ENCODE peak calls at places on chromosomes 12 and 14, in five cellular contexts. S, U, D, P and K are unnamed samples.

GRCh38 chr14:105529506-105530445 is 3.4 kb downstream of the TMEM121 start:
- DNase-seq in S (no peak), U (no peak), D (no peak), P (peak; percentile 47), K (no peak)

GRCh38 chr14:91350813-91351507 is 66.7 kb downstream of the CCDC88C start:
- DNase-seq in S (no peak), U (no peak), D (no peak), P (peak; percentile 75), K (no peak)

GRCh38 chr12:53867216-53868012 is 71.2 kb upstream of the HOXC13 start:
- DNase-seq in S (no peak), U (no peak), D (peak; percentile 12), P (no peak), K (no peak)

GRCh38 chr12:19739195-19739776 is 300.0 kb downstream of the AEBP2 start:
- DNase-seq in S (peak; percentile 32), U (no peak), D (peak; percentile 64), P (peak; percentile 45), K (peak; percentile 44)

GRCh38 chr12:77816196-77816595 is 14.5 kb upstream of the NAV3 start:
- DNase-seq in S (no peak), U (no peak), D (no peak), P (peak; percentile 25), K (no peak)

GRCh38 chr12:132620113-132620892 is 1.7 kb downstream of the P2RX2 start:
- DNase-seq in S (no peak), U (no peak), D (no peak), P (no peak), K (no peak)

GRCh38 chr12:107651867-107652449 is 33.6 kb upstream of the PWP1 start:
- DNase-seq in S (no peak), U (no peak), D (no peak), P (no peak), K (no peak)

GRCh38 chr12:22164101-22164500 is 118.1 kb downstream of the CMAS start:
- DNase-seq in S (no peak), U (no peak), D (no peak), P (no peak), K (no peak)

GRCh38 chr12:12224240-12224940 is 42.5 kb downstream of the LRP6 start:
- DNase-seq in S (no peak), U (no peak), D (peak; percentile 46), P (no peak), K (no peak)

GRCh38 chr12:131116437-131117117 is 162.9 kb downstream of the ADGRD1 start:
- DNase-seq in S (no peak), U (peak; percentile 49), D (peak; percentile 75), P (no peak), K (peak; percentile 24)

GRCh38 chr12:132506730-132507538 is 17.0 kb downstream of the FBRSL1 start:
- DNase-seq in S (peak; percentile 61), U (peak; percentile 19), D (peak; percentile 67), P (peak; percentile 85), K (peak; percentile 10)

GRCh38 chr12:5203274-5203673 is 159.6 kb downstream of the KCNA5 start:
- DNase-seq in S (no peak), U (no peak), D (no peak), P (no peak), K (no peak)

GRCh38 chr12:59619461-59620240 is 23.8 kb downstream of the SLC16A7 start:
- DNase-seq in S (no peak), U (no peak), D (no peak), P (no peak), K (no peak)

GRCh38 chr14:73949752-73950734 is at the start of the genes COQ6 and FAM161B:
- DNase-seq in S (peak; percentile 92), U (peak; percentile 85), D (peak; percentile 95), P (peak; percentile 89), K (peak; percentile 84)

GRCh38 chr14:66405158-66405557 is 81.0 kb upstream of the CCDC196 start:
- DNase-seq in S (no peak), U (no peak), D (no peak), P (no peak), K (no peak)

GRCh38 chr14:46198676-46199075 is 452.9 kb downstream of the RPL10L start:
- DNase-seq in S (no peak), U (no peak), D (no peak), P (no peak), K (no peak)

DNA sequence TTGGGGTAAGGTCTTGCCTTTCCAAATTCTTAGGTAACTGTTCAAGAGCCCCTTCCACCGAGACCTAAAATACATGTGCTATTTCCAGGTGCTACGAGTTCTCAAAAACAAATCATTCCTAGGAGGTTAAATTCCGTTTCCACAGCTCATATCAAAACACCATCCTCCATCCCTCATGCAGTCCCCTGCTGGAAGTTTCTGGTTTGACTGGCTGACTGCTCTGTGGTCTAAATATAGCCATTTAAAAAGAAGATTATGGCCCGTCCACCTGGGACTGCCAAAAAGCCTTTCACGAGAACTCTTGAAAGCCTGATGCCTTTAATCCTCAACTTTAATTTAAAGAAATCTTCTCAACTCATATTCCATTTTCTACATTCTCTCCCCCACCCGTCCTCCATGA is 201.5 kb upstream of the MYL2 start:
- DNase-seq in S (no peak), U (no peak), D (no peak), P (no peak), K (no peak)
- TF ChIP-seq CTCF in S (no peak), U (no peak), D (no peak), P (no peak), K (no peak)

GRCh38 chr12:9032202-9032964 is 43.0 kb downstream of the KLRG1 start:
- DNase-seq in S (no peak), U (no peak), D (no peak), P (peak; percentile 31), K (no peak)
- TF ChIP-seq CTCF in S (no peak), U (no peak), D (no peak), P (no peak), K (no peak)

GRCh38 chr14:52791204-52792096 is at the start of gene GNPNAT1:
- DNase-seq in S (peak; percentile 61), U (peak; percentile 59), D (peak; percentile 88), P (peak; percentile 93), K (peak; percentile 78)
- TF ChIP-seq CTCF in S (no peak), U (no peak), D (no peak), P (no peak), K (no peak)

GRCh38 chr12:93060071-93060665 is 131.1 kb upstream of the EEA1 start:
- DNase-seq in S (no peak), U (no peak), D (no peak), P (peak; percentile 61), K (no peak)

GRCh38 chr12:93061414-93062099 is 132.5 kb upstream of the EEA1 start:
- DNase-seq in S (no peak), U (no peak), D (no peak), P (no peak), K (no peak)

GRCh38 chr12:93059288-93059687 is 130.2 kb upstream of the EEA1 start:
- DNase-seq in S (no peak), U (no peak), D (no peak), P (no peak), K (no peak)

GRCh38 chr12:93062100-93062419 is 133.0 kb upstream of the EEA1 start:
- DNase-seq in S (no peak), U (no peak), D (no peak), P (no peak), K (no peak)

DNA sequence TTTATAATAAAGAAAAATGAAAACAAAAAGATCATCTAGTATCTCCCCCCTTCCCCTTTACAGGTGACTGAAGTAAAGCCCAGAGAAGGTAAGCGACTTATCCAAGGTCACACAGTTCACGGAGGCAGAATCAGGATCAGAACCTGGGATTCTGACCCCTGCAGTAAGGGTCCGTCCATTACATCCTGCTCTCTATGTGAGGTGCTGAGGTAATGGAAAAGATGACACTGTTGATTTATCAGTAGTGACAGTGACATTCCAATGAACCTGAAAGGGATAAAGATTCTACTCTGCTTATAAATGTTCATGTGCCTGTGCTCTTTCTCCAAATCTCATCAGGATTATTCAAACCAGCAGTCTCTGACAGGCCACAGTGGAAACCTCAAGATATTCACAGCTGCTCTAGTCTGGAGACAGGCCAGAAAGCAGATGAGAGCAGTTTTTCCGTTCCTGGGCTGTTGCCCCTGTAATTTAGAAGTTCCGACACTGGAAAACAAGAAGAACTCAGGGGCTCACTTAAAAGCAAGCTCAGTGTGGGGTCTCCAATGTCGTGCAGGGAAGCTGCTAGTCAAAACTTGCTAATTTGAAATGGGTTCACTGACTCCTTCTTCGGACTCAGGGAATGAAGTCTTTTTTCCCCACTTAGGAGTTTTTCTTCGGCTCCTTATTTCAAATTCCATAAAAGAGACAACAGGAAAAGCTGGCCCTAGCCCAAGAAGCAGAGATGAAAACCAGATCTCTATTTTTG is 131.7 kb upstream of the EEA1 start:
- DNase-seq in S (peak; percentile 42), U (no peak), D (peak; percentile 52), P (peak; percentile 28), K (peak; percentile 32)
- TF ChIP-seq CTCF in S (no peak), U (peak; percentile 16), D (peak; percentile 24), P (no peak), K (no peak)

GRCh38 chr12:124720019-124720686 is 143.5 kb downstream of the SCARB1 start:
- DNase-seq in S (no peak), U (no peak), D (peak; percentile 74), P (no peak), K (no peak)
- TF ChIP-seq CTCF in S (peak; percentile 40), U (peak; percentile 42), D (peak; percentile 41), P (no peak), K (peak; percentile 19)

DNA sequence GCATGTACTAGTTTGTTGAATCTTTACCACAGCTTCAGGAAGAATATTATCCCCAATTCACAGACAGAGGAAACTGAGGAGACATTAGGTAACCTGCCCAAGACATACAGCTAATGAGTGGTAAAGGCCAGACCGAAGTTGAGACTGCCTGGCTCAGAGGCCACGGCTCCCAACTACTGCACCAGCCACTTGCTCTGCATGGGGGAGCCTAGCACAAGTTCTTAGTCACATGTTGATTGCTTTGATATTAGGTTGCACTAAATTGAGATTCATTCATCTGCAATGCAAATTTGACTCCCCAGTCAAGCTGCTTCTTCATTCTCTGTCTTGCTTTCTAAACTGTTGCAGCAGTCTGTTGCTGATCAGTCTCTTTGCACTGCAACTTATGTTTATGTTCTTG is 26.0 kb upstream of the POLR3B start:
- DNase-seq in S (no peak), U (no peak), D (no peak), P (no peak), K (no peak)
- TF ChIP-seq CTCF in S (no peak), U (no peak), D (no peak), P (no peak), K (no peak)

GRCh38 chr12:118840399-118840798 is 140.9 kb upstream of the SRRM4 start:
- DNase-seq in S (no peak), U (no peak), D (no peak), P (no peak), K (no peak)
- TF ChIP-seq CTCF in S (no peak), U (no peak), D (no peak), P (no peak), K (no peak)

DNA sequence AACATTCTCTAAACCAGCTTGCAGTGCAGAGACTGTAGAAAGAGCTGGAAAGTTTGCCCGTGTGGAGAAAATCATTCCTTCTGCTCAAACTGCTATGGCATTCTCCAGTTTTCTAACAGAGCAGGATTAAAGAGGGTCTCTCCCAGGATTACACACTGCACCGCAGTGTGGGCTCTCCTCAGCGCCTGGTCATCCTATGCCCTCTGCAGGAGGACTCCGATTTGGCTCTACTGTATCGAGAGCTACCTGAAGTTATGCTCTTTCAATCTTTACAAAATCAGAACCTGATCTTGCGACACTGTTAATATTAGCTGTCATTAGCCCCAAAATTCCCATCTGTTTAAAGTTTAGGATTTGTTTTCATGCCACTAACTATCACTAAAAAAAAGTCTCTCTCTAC is 33.0 kb downstream of the BHLHE41 start:
- DNase-seq in S (no peak), U (no peak), D (no peak), P (no peak), K (no peak)
- TF ChIP-seq CTCF in S (peak; percentile 43), U (peak; percentile 29), D (peak; percentile 42), P (no peak), K (peak; percentile 55)